ENCODE peak calls at places on chromosomes 5 and 9, in five cellular contexts. Q is IMR-90, H is HuH-7, E is PC-3, S is stromal cell of bone marrow. T is an unnamed sample.

GRCh38 chr5:121885630-121886029 is 33.9 kb downstream of the FTMT start:
- DNase-seq in Q (no peak), H (no peak), E (no peak), S (no peak), T (no peak)

GRCh38 chr5:155651-156410 is 35.5 kb upstream of the LRRC14B start:
- DNase-seq in Q (no peak), H (no peak), E (no peak), S (no peak), T (no peak)

GRCh38 chr5:178309271-178310008 is 76.8 kb upstream of the PHYKPL start:
- DNase-seq in Q (no peak), H (no peak), E (no peak), S (no peak), T (no peak)

GRCh38 chr9:96383165-96383939 is at the start of gene SLC35D2:
- DNase-seq in Q (peak; percentile 32), H (peak; percentile 76), E (peak; percentile 58), S (no peak), T (peak; percentile 63)

GRCh38 chr5:142324377-142324870 is 397 bp downstream of the SPRY4 start:
- DNase-seq in Q (no peak), H (no peak), E (no peak), S (no peak), T (no peak)

GRCh38 chr5:146254223-146254622 is 50.8 kb downstream of the RBM27 start:
- DNase-seq in Q (no peak), H (no peak), E (no peak), S (no peak), T (no peak)

GRCh38 chr5:10367586-10367985 is 14.1 kb downstream of the MARCHF6 start:
- DNase-seq in Q (no peak), H (no peak), E (no peak), S (no peak), T (no peak)

GRCh38 chr5:56314536-56314935 is 81.4 kb upstream of the ANKRD55 start:
- DNase-seq in Q (no peak), H (no peak), E (peak; percentile 7), S (no peak), T (peak; percentile 18)

GRCh38 chr9:105662184-105663104 is at the start of gene TAL2:
- DNase-seq in Q (no peak), H (no peak), E (no peak), S (no peak), T (no peak)

GRCh38 chr9:125850763-125851162 is 103.6 kb downstream of the PBX3 start:
- DNase-seq in Q (no peak), H (no peak), E (no peak), S (no peak), T (peak; percentile 3)

GRCh38 chr5:160382361-160382760 is 11.9 kb upstream of the C1QTNF2 start:
- DNase-seq in Q (no peak), H (no peak), E (no peak), S (no peak), T (no peak)

GRCh38 chr9:121842612-121842978 is 191.2 kb downstream of the DAB2IP start:
- DNase-seq in Q (peak; percentile 87), H (no peak), E (peak; percentile 60), S (no peak), T (peak; percentile 42)